ENCODE peak calls at places on chromosomes 3 and 15, in seven cellular contexts. One of them, this sample, is unnamed.

GRCh38 chr15:25391971-25392733 is 46.7 kb downstream of the UBE3A start:
- DNase-seq in T-cell: no peak
- DNase-seq in COR-L47: no peak
- DNase-seq in A549: no peak
- DNase-seq in dorsolateral prefrontal cortex: no peak
- DNase-seq in amniotic stem cell: no peak
- DNase-seq in ELR: peak; percentile 85
- DNase-seq in this sample: peak; percentile 74

GRCh38 chr3:146189519-146190173 is 28.7 kb upstream of the PLOD2 start:
- DNase-seq in T-cell: no peak
- DNase-seq in COR-L47: peak; percentile 55
- DNase-seq in A549: peak; percentile 42
- DNase-seq in dorsolateral prefrontal cortex: no peak
- DNase-seq in amniotic stem cell: no peak
- DNase-seq in ELR: peak; percentile 83
- DNase-seq in this sample: no peak

GRCh38 chr15:81531141-81531592 is 157.2 kb upstream of the TMC3 start:
- DNase-seq in T-cell: no peak
- DNase-seq in COR-L47: no peak
- DNase-seq in A549: no peak
- DNase-seq in dorsolateral prefrontal cortex: no peak
- DNase-seq in amniotic stem cell: peak; percentile 9
- DNase-seq in ELR: peak; percentile 4
- DNase-seq in this sample: peak; percentile 62

GRCh38 chr3:100994187-100994586 is 966 bp upstream of the ABI3BP start:
- DNase-seq in T-cell: no peak
- DNase-seq in COR-L47: no peak
- DNase-seq in A549: no peak
- DNase-seq in dorsolateral prefrontal cortex: no peak
- DNase-seq in amniotic stem cell: no peak
- DNase-seq in ELR: no peak
- DNase-seq in this sample: no peak

GRCh38 chr3:57434041-57434440 is 110.1 kb downstream of the DNAH12 start:
- DNase-seq in T-cell: no peak
- DNase-seq in COR-L47: peak; percentile 22
- DNase-seq in A549: peak; percentile 27
- DNase-seq in dorsolateral prefrontal cortex: no peak
- DNase-seq in amniotic stem cell: no peak
- DNase-seq in ELR: peak; percentile 70
- DNase-seq in this sample: peak; percentile 15

GRCh38 chr3:141877911-141878310 is 1.5 kb downstream of the ATP1B3 start:
- DNase-seq in T-cell: no peak
- DNase-seq in COR-L47: no peak
- DNase-seq in A549: peak; percentile 29
- DNase-seq in dorsolateral prefrontal cortex: no peak
- DNase-seq in amniotic stem cell: no peak
- DNase-seq in ELR: peak; percentile 60
- DNase-seq in this sample: peak; percentile 27

GRCh38 chr3:132135628-132136333 is 101.0 kb upstream of the CPNE4 start:
- DNase-seq in T-cell: no peak
- DNase-seq in COR-L47: no peak
- DNase-seq in A549: peak; percentile 69
- DNase-seq in dorsolateral prefrontal cortex: no peak
- DNase-seq in amniotic stem cell: peak; percentile 89
- DNase-seq in ELR: peak; percentile 99
- DNase-seq in this sample: peak; percentile 99

GRCh38 chr3:105868450-105868744 is 415 bp downstream of the CBLB start:
- DNase-seq in T-cell: no peak
- DNase-seq in COR-L47: peak; percentile 32
- DNase-seq in A549: peak; percentile 33
- DNase-seq in dorsolateral prefrontal cortex: peak; percentile 52
- DNase-seq in amniotic stem cell: peak; percentile 24
- DNase-seq in ELR: peak; percentile 65
- DNase-seq in this sample: peak; percentile 40

GRCh38 chr3:47365213-47366153 is 15.3 kb upstream of the PTPN23 start:
- DNase-seq in T-cell: no peak
- DNase-seq in COR-L47: no peak
- DNase-seq in A549: no peak
- DNase-seq in dorsolateral prefrontal cortex: no peak
- DNase-seq in amniotic stem cell: peak; percentile 8
- DNase-seq in ELR: peak; percentile 66
- DNase-seq in this sample: peak; percentile 71

GRCh38 chr3:122864498-122864897 is 69.6 kb downstream of the SLC49A4 start:
- DNase-seq in T-cell: no peak
- DNase-seq in COR-L47: no peak
- DNase-seq in A549: no peak
- DNase-seq in dorsolateral prefrontal cortex: no peak
- DNase-seq in amniotic stem cell: no peak
- DNase-seq in ELR: no peak
- DNase-seq in this sample: no peak

GRCh38 chr15:60477991-60478632 is 830 bp downstream of the ICE2 start:
- DNase-seq in T-cell: no peak
- DNase-seq in COR-L47: no peak
- DNase-seq in A549: no peak
- DNase-seq in dorsolateral prefrontal cortex: no peak
- DNase-seq in amniotic stem cell: no peak
- DNase-seq in ELR: peak; percentile 56
- DNase-seq in this sample: peak; percentile 51

GRCh38 chr3:182078314-182078713 is 366.6 kb downstream of the SOX2 start:
- DNase-seq in T-cell: no peak
- DNase-seq in COR-L47: no peak
- DNase-seq in A549: peak; percentile 47
- DNase-seq in dorsolateral prefrontal cortex: no peak
- DNase-seq in amniotic stem cell: no peak
- DNase-seq in ELR: no peak
- DNase-seq in this sample: no peak